ENCODE peak calls at places on chromosomes 12 and 14, in six cellular contexts. C, A, V, U, W and I are unnamed samples.

GRCh38 chr12:111439657-111440151 is 34.0 kb downstream of the SH2B3 start:
- DNase-seq in V (no peak), A (no peak), U (no peak), W (no peak), C (no peak), I (no peak)

GRCh38 chr12:130878193-130879185 is 6.6 kb downstream of the RAN start:
- DNase-seq in W (no peak), V (no peak), C (no peak), U (no peak), A (no peak), I (no peak)

GRCh38 chr12:123269395-123269892 is 2.2 kb downstream of the CDK2AP1 start:
- DNase-seq in C (peak; percentile 80), V (peak; percentile 80), W (peak; percentile 48), U (peak; percentile 73), A (no peak), I (peak; percentile 84)

GRCh38 chr14:79580414-79580813 is 630.9 kb downstream of the DIO2 start:
- DNase-seq in A (no peak), U (no peak), C (peak; percentile 38), W (no peak), V (no peak), I (no peak)

GRCh38 chr12:41310367-41310766 is 122.2 kb downstream of the PDZRN4 start:
- DNase-seq in U (no peak), W (no peak), C (no peak), A (no peak), V (no peak), I (no peak)

GRCh38 chr12:95202691-95203476 is 14.4 kb downstream of the FGD6 start:
- DNase-seq in C (peak; percentile 39), U (no peak), W (no peak), V (no peak), A (no peak), I (no peak)

GRCh38 chr14:102481791-102482238 is 27.8 kb downstream of the ANKRD9 start:
- DNase-seq in W (peak; percentile 89), A (peak; percentile 35), U (no peak), V (no peak), C (peak; percentile 64), I (no peak)

GRCh38 chr12:91958816-91959215 is 186.8 kb downstream of the BTG1 start:
- DNase-seq in A (peak; percentile 41), V (no peak), C (peak; percentile 86), W (peak; percentile 63), U (no peak), I (no peak)

GRCh38 chr14:71933026-71933587 is 878 bp downstream of the RGS6 start:
- DNase-seq in V (peak; percentile 20), U (no peak), A (no peak), C (peak; percentile 2), W (peak; percentile 29), I (no peak)

GRCh38 chr12:105945935-105946334 is 192.8 kb downstream of the NUAK1 start:
- DNase-seq in A (peak; percentile 29), C (peak; percentile 96), V (no peak), U (no peak), W (no peak), I (no peak)

GRCh38 chr14:74577247-74577947 is 34.6 kb downstream of the LTBP2 start:
- DNase-seq in C (peak; percentile 36), W (no peak), V (no peak), A (no peak), U (no peak), I (peak; percentile 80)

GRCh38 chr12:6535960-6536847 is 1.9 kb downstream of the GAPDH start:
- DNase-seq in W (no peak), A (no peak), C (no peak), V (no peak), U (no peak), I (no peak)

GRCh38 chr14:67187210-67187609 is 2.0 kb upstream of the GARIN2 start:
- DNase-seq in A (peak; percentile 83), C (peak; percentile 93), W (peak; percentile 80), V (no peak), U (no peak), I (no peak)

GRCh38 chr14:31926652-31927347 is 150.3 kb upstream of the ARHGAP5 start:
- DNase-seq in W (no peak), U (peak; percentile 43), C (peak; percentile 4), A (peak; percentile 9), V (no peak), I (no peak)

GRCh38 chr12:121296618-121297476 is at the start of gene CAMKK2:
- DNase-seq in C (peak; percentile 74), U (peak; percentile 89), W (peak; percentile 90), V (peak; percentile 87), A (peak; percentile 28), I (no peak)

GRCh38 chr14:105059035-105059916 is 6.0 kb downstream of the GPR132 start:
- DNase-seq in V (no peak), W (peak; percentile 22), C (peak; percentile 23), U (peak; percentile 48), A (no peak), I (no peak)

GRCh38 chr14:45651906-45652305 is 398.9 kb upstream of the MIS18BP1 start:
- DNase-seq in U (no peak), A (no peak), C (peak; percentile 6), W (no peak), V (no peak), I (no peak)

GRCh38 chr12:42237052-42237852 is 796 bp downstream of the YAF2 start:
- DNase-seq in C (peak; percentile 83), U (peak; percentile 76), W (peak; percentile 75), V (peak; percentile 71), A (peak; percentile 49), I (peak; percentile 79)

GRCh38 chr12:56998981-56999380 is 7.4 kb downstream of the ZBTB39 start:
- DNase-seq in W (no peak), V (no peak), C (no peak), U (no peak), A (no peak), I (no peak)

GRCh38 chr12:95173392-95174251 is 43.6 kb downstream of the FGD6 start:
- DNase-seq in A (peak; percentile 72), C (peak; percentile 96), U (peak; percentile 65), W (peak; percentile 96), V (no peak), I (peak; percentile 81)

GRCh38 chr12:19190292-19191031 is 60.9 kb downstream of the PLEKHA5 start:
- DNase-seq in C (peak; percentile 77), V (no peak), A (no peak), W (peak; percentile 68), U (no peak), I (no peak)

GRCh38 chr12:15428632-15429031 is 106.3 kb downstream of the PTPRO start:
- DNase-seq in W (no peak), U (no peak), C (peak; percentile 3), A (no peak), V (no peak), I (no peak)

GRCh38 chr14:26531894-26532293 is 65.9 kb downstream of the NOVA1 start:
- DNase-seq in U (no peak), V (no peak), A (no peak), W (peak; percentile 62), C (peak; percentile 86), I (no peak)

DNA sequence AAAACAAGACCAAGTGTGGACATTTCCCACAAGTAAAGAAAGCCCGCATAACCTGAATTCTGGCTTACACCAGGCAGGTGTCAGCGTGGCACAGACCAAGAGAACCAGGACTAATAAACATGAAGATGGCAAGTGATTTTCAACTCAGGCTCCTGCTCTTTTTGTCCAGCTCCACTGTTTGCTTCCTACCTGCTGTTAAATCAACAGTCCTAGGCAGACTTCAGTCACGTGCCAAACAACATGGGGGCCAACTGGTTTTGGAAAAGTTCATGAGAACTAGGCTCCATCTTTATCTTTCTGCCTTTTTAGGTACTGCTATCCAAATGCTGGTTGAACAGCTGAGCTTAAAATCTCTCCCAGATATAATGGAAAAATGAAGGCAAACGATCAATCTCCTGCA is 215.8 kb upstream of the USP15 start:
- DNase-seq in U (no peak), V (no peak), A (no peak), W (no peak), C (no peak), I (no peak)
- TF ChIP-seq CTCF in U (no peak), V (no peak), A (no peak), W (no peak), C (no peak), I (no peak)

DNA sequence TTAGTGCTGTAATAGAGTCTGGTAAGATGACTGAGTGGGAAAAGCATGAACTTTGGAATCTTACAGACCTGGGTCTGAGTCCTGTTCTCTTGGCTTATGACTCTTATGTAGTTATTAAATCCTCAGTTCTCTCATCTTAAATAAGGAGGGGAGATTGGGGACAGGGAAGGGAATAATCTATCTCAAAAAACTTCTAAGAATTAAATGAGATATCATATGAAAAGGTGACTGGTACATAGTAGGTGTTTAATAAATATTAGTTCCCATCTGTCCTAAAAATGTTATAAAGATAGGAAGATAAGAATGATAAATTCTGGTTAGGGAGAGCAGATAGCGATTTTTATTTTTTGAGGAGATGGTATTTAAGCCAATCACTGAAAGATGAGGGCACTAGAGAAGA is 119.1 kb downstream of the INSM2 start:
- DNase-seq in W (no peak), U (no peak), V (no peak), C (no peak), A (no peak), I (no peak)
- TF ChIP-seq CTCF in W (no peak), U (no peak), V (no peak), C (no peak), A (no peak), I (no peak)

GRCh38 chr14:57576498-57576897 is 82.8 kb upstream of the CCDC198 start:
- DNase-seq in U (no peak), W (no peak), C (no peak), V (no peak), A (no peak), I (no peak)

GRCh38 chr14:57578427-57579220 is 85.0 kb upstream of the CCDC198 start:
- DNase-seq in W (no peak), U (no peak), C (no peak), V (no peak), A (no peak), I (no peak)

GRCh38 chr14:57573193-57573592 is 79.5 kb upstream of the CCDC198 start:
- DNase-seq in U (no peak), V (no peak), C (no peak), A (no peak), W (no peak), I (no peak)

GRCh38 chr14:57575482-57575881 is 81.8 kb upstream of the CCDC198 start:
- DNase-seq in A (no peak), U (no peak), W (no peak), V (no peak), C (no peak), I (no peak)

DNA sequence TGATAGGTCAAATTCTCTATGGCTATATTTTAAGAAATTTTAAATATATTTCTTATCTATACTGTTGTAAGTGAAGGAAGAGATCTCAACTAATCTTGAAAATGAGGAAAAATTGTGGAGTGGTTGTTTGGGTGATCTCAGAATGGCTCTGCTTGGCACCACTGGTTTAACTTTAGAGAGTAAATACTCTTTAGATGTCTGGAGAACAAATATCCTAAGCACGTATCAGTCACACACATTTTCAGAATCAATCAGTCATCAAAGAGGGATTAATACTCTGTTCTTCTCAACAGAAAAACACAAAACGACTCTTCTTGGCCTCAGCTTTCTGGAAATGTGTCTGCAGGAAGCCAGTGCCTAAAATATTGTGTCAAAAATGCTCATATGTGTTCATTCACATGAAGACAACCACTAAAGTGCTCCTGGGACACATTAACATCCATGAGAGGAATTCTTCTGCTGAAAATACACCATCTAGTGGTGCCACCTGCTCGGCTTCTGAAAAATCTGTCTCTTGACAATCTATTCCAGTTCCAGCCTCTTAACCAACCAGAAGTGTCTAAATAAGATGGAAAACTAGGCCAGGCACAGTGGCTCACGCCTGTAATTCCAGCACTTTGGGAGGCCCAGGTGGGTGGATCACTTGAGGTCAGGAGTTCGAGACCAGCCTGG is 81.1 kb upstream of the CCDC198 start:
- DNase-seq in W (peak; percentile 2), V (no peak), C (no peak), A (no peak), U (no peak), I (no peak)
- TF ChIP-seq CTCF in W (peak; percentile 8), V (no peak), C (no peak), A (peak; percentile 36), U (no peak), I (no peak)

GRCh38 chr12:101490286-101490920 is 15.3 kb downstream of the SPIC start:
- DNase-seq in C (no peak), U (no peak), V (peak; percentile 14), A (no peak), W (peak; percentile 46), I (no peak)
- TF ChIP-seq CTCF in C (peak; percentile 30), U (peak; percentile 60), V (peak; percentile 51), A (peak; percentile 42), W (peak; percentile 52), I (peak; percentile 30)